ENCODE peak calls at places on chromosomes 6 and 20, in ten cellular contexts. B, T, L, Z, H, Y, O, K, M and V are unnamed samples.
A peak's percentile ranks its signal among the peaks of the same experiment; 100 is the strongest.

GRCh38 chr6:111683749-111684267 is 78.1 kb upstream of the TRAF3IP2 start:
- DNase-seq in H (no peak), O (no peak), Z (no peak), Y (no peak), B (no peak), T (no peak), M (no peak), K (no peak), L (peak; percentile 93), V (no peak)

GRCh38 chr20:4445780-4446179 is 275.9 kb upstream of the PRND start:
- DNase-seq in H (no peak), O (no peak), K (no peak), Y (no peak), L (no peak), B (no peak), T (no peak), M (no peak), Z (no peak), V (no peak)

GRCh38 chr6:145904878-145905277 is 59.3 kb downstream of the SHPRH start:
- DNase-seq in M (no peak), Z (no peak), Y (no peak), B (no peak), T (no peak), L (no peak), H (no peak), O (no peak), K (no peak), V (no peak)

GRCh38 chr6:34672657-34673043 is 23.9 kb downstream of the ILRUN start:
- DNase-seq in Z (no peak), T (no peak), K (no peak), O (no peak), L (no peak), M (no peak), Y (no peak), B (no peak), H (no peak), V (no peak)

GRCh38 chr20:36085686-36086267 is 68.8 kb upstream of the EPB41L1 start:
- DNase-seq in M (no peak), Z (no peak), Y (peak; percentile 84), T (peak; percentile 84), B (no peak), O (no peak), L (peak; percentile 60), K (peak; percentile 70), H (peak; percentile 72), V (no peak)

GRCh38 chr6:2196079-2196679 is 49.2 kb downstream of the GMDS start:
- DNase-seq in L (peak; percentile 61), Y (peak; percentile 19), H (peak; percentile 40), O (peak; percentile 30), B (no peak), K (no peak), M (no peak), Z (no peak), T (peak; percentile 13), V (no peak)

GRCh38 chr6:131134950-131135243 is 370 bp upstream of the AKAP7 start:
- DNase-seq in O (no peak), B (no peak), K (no peak), Z (no peak), T (no peak), H (no peak), M (no peak), L (no peak), Y (no peak), V (no peak)

GRCh38 chr20:49187330-49188100 is 619 bp downstream of the STAU1 start:
- DNase-seq in T (no peak), L (no peak), O (peak; percentile 27), K (peak; percentile 28), Z (peak; percentile 56), B (peak; percentile 85), M (no peak), H (no peak), Y (no peak), V (no peak)

GRCh38 chr6:107624541-107624940 is 134.6 kb downstream of the SOBP start:
- DNase-seq in B (no peak), Z (no peak), Y (no peak), K (no peak), O (no peak), L (peak; percentile 31), M (no peak), H (no peak), T (no peak), V (no peak)

GRCh38 chr6:149934249-149935156 is 7.3 kb upstream of the ULBP2 start:
- DNase-seq in Z (peak; percentile 56), Y (peak; percentile 76), H (peak; percentile 64), L (peak; percentile 77), T (peak; percentile 33), K (peak; percentile 73), O (peak; percentile 64), B (peak; percentile 90), M (peak; percentile 54), V (peak; percentile 43)

GRCh38 chr6:51792273-51793030 is 295.0 kb downstream of the PKHD1 start:
- DNase-seq in H (no peak), K (no peak), L (no peak), Y (no peak), O (no peak), B (no peak), T (no peak), Z (no peak), M (no peak), V (no peak)

GRCh38 chr6:138339024-138339423 is 38.7 kb upstream of the SMIM28 start:
- DNase-seq in M (no peak), T (no peak), Y (no peak), K (no peak), O (no peak), L (no peak), Z (no peak), H (no peak), B (no peak), V (no peak)

GRCh38 chr6:89794324-89794723 is 25.3 kb downstream of the MDN1 start:
- DNase-seq in B (no peak), O (no peak), K (no peak), M (no peak), L (no peak), T (no peak), Y (no peak), H (no peak), Z (no peak), V (no peak)

GRCh38 chr6:81331526-81331925 is 421.0 kb downstream of the TENT5A start:
- DNase-seq in L (peak; percentile 7), T (no peak), Z (no peak), M (no peak), O (no peak), B (no peak), H (no peak), Y (no peak), K (no peak), V (no peak)

GRCh38 chr6:154227862-154228520 is 128.6 kb downstream of the IPCEF1 start:
- DNase-seq in B (no peak), T (no peak), Y (no peak), H (no peak), K (no peak), O (no peak), M (no peak), L (no peak), Z (no peak), V (no peak)

GRCh38 chr6:73523434-73524123 is 2.7 kb upstream of the EEF1A1 start:
- DNase-seq in T (no peak), Y (peak; percentile 76), O (peak; percentile 78), H (peak; percentile 66), L (peak; percentile 16), B (peak; percentile 93), M (peak; percentile 24), Z (peak; percentile 72), K (peak; percentile 75), V (peak; percentile 49)
- TF ChIP-seq POLR2A in T (peak; percentile 56), Y (peak; percentile 66), O (peak; percentile 83), H (peak; percentile 81), L (no peak), B (no peak), M (peak; percentile 11), Z (no peak), K (no peak), V (no peak)

DNA sequence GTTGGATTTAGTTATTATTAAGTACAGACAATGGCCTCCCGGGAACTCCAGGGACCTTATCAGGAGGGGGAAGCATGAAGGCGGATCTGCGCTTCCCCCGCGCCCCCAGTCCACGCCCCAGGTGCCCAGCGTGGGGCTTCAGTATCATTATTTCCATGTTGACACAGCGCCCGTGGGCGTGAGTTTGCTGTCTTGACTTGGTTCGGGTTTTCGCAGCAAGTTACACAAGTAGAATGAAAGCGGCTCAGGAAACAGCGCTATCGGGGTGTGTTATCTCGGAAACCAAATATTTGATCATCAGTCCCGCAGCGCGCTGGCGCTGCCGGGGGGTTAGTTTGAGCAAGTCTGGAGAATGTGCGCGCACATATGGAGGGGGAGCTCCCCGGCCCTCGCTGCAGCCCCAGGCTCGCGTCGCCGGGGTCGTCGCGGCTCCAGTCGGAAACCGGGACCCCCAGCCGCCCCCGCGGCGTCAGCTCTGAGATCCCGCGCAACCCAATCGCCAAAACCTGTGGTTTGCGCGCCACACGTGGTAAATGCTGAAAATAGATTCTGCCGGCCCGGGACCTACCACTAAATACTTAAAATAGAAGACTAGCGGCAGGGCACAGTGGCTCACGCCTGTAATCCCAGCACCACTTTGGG is 2.2 kb downstream of the BMP7 start:
- DNase-seq in H (peak; percentile 69), L (no peak), M (no peak), T (no peak), B (no peak), K (peak; percentile 73), Y (no peak), Z (no peak), O (no peak), V (no peak)
- TF ChIP-seq CTCF in H (no peak), L (no peak), M (no peak), T (no peak), B (no peak), K (no peak), Y (no peak), Z (no peak), O (no peak), V (no peak)

DNA sequence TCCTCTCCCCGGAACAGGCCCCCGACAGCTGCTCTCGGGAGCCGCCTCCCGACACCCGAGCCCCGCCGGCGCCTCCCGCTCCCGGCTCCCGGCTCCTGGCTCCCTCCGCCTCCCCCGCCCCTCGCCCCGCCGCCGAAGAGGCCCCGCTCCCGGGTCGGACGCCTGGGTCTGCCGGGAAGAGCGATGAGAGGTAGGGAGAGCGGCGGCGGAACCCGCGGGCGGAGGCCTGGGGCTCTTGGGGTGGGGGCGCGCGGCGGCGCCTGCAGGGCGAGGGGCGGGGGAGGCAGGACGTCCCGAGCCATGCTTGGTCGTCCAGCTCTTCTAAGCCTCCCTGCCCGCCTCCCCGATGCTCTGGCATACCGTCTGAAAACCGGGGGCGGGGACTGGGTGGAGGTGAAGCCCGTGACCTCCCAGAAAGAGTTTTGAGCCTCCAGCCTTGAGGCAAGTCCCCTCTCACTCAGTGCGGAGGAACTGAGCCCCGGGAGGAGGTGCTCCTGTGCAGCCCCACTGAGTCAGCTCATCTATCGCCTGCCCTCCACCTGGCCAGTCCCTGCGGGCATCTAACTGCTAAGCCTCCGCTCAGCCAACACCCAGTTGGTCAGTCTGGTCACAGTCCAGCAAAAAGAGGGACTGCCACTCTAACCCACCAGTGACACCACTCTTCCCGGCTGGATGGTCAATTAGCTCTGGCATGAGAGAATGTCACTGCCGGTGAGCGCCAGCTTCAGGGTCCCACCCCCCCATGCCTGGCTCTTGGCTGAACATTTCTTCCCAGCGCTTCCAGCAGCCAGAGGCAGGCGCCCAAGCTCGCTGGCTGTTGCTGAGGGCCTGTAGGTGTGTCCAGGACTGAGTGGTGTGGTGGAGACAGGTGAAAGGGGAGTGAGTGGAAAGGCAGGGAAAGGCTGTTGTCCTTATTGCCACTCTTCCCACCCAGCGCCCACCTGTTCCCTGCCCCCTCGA is 482 bp downstream of the DDR1 start:
- DNase-seq in Z (peak; percentile 65), H (no peak), M (no peak), T (peak; percentile 47), L (peak; percentile 15), K (peak; percentile 43), B (peak; percentile 90), O (peak; percentile 75), Y (no peak), V (peak; percentile 64)
- TF ChIP-seq POLR2A in Z (no peak), H (no peak), M (no peak), T (no peak), L (no peak), K (no peak), B (no peak), O (peak; percentile 4), Y (no peak), V (no peak)

GRCh38 chr6:33049323-33049722 is 24.1 kb downstream of the HLA-DPA1 start:
- DNase-seq in T (no peak), B (no peak), Y (no peak), M (no peak), L (no peak), O (no peak), Z (no peak), H (no peak), K (no peak), V (no peak)
- TF ChIP-seq CTCF in T (no peak), B (no peak), Y (peak; percentile 63), M (no peak), L (no peak), O (no peak), Z (no peak), H (no peak), K (no peak), V (no peak)